ENCODE peak calls at places on chromosomes 2 and 18, in five cellular contexts. One of them, this sample, is unnamed.

GRCh38 chr2:45191096-45191863 is 182.0 kb upstream of the SIX2 start:
- DNase-seq in tibial artery: no peak
- DNase-seq in RWPE1: no peak
- DNase-seq in mesendoderm: no peak
- DNase-seq in left ventricle myocardium inferior: no peak
- DNase-seq in this sample: no peak

GRCh38 chr2:181393472-181393871 is 63.7 kb upstream of the ITGA4 start:
- DNase-seq in RWPE1: peak
- DNase-seq in left ventricle myocardium inferior: no peak
- DNase-seq in mesendoderm: peak
- DNase-seq in tibial artery: no peak
- DNase-seq in this sample: no peak

GRCh38 chr2:54239427-54239826 is 16.6 kb downstream of the TSPYL6 start:
- DNase-seq in RWPE1: no peak
- DNase-seq in mesendoderm: no peak
- DNase-seq in tibial artery: no peak
- DNase-seq in left ventricle myocardium inferior: no peak
- DNase-seq in this sample: no peak

GRCh38 chr18:70414315-70414714 is 125.5 kb downstream of the SOCS6 start:
- DNase-seq in mesendoderm: no peak
- DNase-seq in RWPE1: no peak
- DNase-seq in left ventricle myocardium inferior: no peak
- DNase-seq in tibial artery: no peak
- DNase-seq in this sample: no peak

GRCh38 chr2:165440367-165440766 is 29.1 kb upstream of the CSRNP3 start:
- DNase-seq in tibial artery: no peak
- DNase-seq in mesendoderm: peak
- DNase-seq in left ventricle myocardium inferior: no peak
- DNase-seq in RWPE1: no peak
- DNase-seq in this sample: no peak

GRCh38 chr2:239660390-239661228 is 259.8 kb upstream of the HDAC4 start:
- DNase-seq in tibial artery: peak
- DNase-seq in RWPE1: peak
- DNase-seq in mesendoderm: no peak
- DNase-seq in left ventricle myocardium inferior: no peak
- DNase-seq in this sample: no peak

GRCh38 chr2:23385748-23386421 is 906 bp downstream of the KLHL29 start:
- DNase-seq in left ventricle myocardium inferior: peak
- DNase-seq in RWPE1: peak
- DNase-seq in tibial artery: peak
- DNase-seq in mesendoderm: peak
- DNase-seq in this sample: no peak

GRCh38 chr18:73136134-73136533 is 268.3 kb upstream of the NETO1 start:
- DNase-seq in mesendoderm: peak
- DNase-seq in tibial artery: no peak
- DNase-seq in left ventricle myocardium inferior: no peak
- DNase-seq in RWPE1: peak
- DNase-seq in this sample: no peak

GRCh38 chr2:23696163-23697045 is 230.5 kb downstream of the ATAD2B start:
- DNase-seq in RWPE1: no peak
- DNase-seq in left ventricle myocardium inferior: no peak
- DNase-seq in mesendoderm: no peak
- DNase-seq in tibial artery: peak
- DNase-seq in this sample: no peak

GRCh38 chr2:237701859-237702370 is 74.5 kb downstream of the LRRFIP1 start:
- DNase-seq in tibial artery: no peak
- DNase-seq in RWPE1: no peak
- DNase-seq in mesendoderm: no peak
- DNase-seq in left ventricle myocardium inferior: no peak
- DNase-seq in this sample: no peak
- H3K27ac ChIP-seq in tibial artery: peak
- H3K27ac ChIP-seq in RWPE1: peak
- H3K27ac ChIP-seq in mesendoderm: peak
- H3K27ac ChIP-seq in left ventricle myocardium inferior: peak
- H3K27ac ChIP-seq in this sample: peak

GRCh38 chr2:85400023-85400422 is 10.1 kb downstream of the CAPG start:
- DNase-seq in RWPE1: no peak
- DNase-seq in mesendoderm: no peak
- DNase-seq in left ventricle myocardium inferior: no peak
- DNase-seq in tibial artery: peak
- DNase-seq in this sample: no peak
- H3K27ac ChIP-seq in RWPE1: no peak
- H3K27ac ChIP-seq in mesendoderm: no peak
- H3K27ac ChIP-seq in left ventricle myocardium inferior: no peak
- H3K27ac ChIP-seq in tibial artery: no peak
- H3K27ac ChIP-seq in this sample: no peak

GRCh38 chr2:40164736-40165502 is 287.0 kb downstream of the SLC8A1 start:
- DNase-seq in RWPE1: no peak
- DNase-seq in tibial artery: no peak
- DNase-seq in left ventricle myocardium inferior: no peak
- DNase-seq in mesendoderm: no peak
- DNase-seq in this sample: no peak
- H3K27ac ChIP-seq in RWPE1: no peak
- H3K27ac ChIP-seq in tibial artery: peak
- H3K27ac ChIP-seq in left ventricle myocardium inferior: peak
- H3K27ac ChIP-seq in mesendoderm: no peak
- H3K27ac ChIP-seq in this sample: peak

GRCh38 chr2:215917953-215918620 is 95.3 kb downstream of the MREG start:
- DNase-seq in mesendoderm: peak
- DNase-seq in RWPE1: no peak
- DNase-seq in left ventricle myocardium inferior: no peak
- DNase-seq in tibial artery: no peak
- DNase-seq in this sample: no peak
- H3K27ac ChIP-seq in mesendoderm: peak
- H3K27ac ChIP-seq in RWPE1: no peak
- H3K27ac ChIP-seq in left ventricle myocardium inferior: peak
- H3K27ac ChIP-seq in tibial artery: peak
- H3K27ac ChIP-seq in this sample: peak

GRCh38 chr2:17387591-17387990 is 130.6 kb downstream of the RAD51AP2 start:
- DNase-seq in tibial artery: no peak
- DNase-seq in mesendoderm: no peak
- DNase-seq in left ventricle myocardium inferior: no peak
- DNase-seq in RWPE1: no peak
- DNase-seq in this sample: no peak

GRCh38 chr2:17386771-17387170 is 131.5 kb downstream of the RAD51AP2 start:
- DNase-seq in left ventricle myocardium inferior: no peak
- DNase-seq in tibial artery: no peak
- DNase-seq in RWPE1: no peak
- DNase-seq in mesendoderm: no peak
- DNase-seq in this sample: no peak

GRCh38 chr2:17388790-17389189 is 129.4 kb downstream of the RAD51AP2 start:
- DNase-seq in left ventricle myocardium inferior: no peak
- DNase-seq in mesendoderm: no peak
- DNase-seq in RWPE1: no peak
- DNase-seq in tibial artery: no peak
- DNase-seq in this sample: no peak
- H3K27ac ChIP-seq in left ventricle myocardium inferior: no peak
- H3K27ac ChIP-seq in mesendoderm: no peak
- H3K27ac ChIP-seq in RWPE1: no peak
- H3K27ac ChIP-seq in tibial artery: no peak
- H3K27ac ChIP-seq in this sample: no peak

DNA sequence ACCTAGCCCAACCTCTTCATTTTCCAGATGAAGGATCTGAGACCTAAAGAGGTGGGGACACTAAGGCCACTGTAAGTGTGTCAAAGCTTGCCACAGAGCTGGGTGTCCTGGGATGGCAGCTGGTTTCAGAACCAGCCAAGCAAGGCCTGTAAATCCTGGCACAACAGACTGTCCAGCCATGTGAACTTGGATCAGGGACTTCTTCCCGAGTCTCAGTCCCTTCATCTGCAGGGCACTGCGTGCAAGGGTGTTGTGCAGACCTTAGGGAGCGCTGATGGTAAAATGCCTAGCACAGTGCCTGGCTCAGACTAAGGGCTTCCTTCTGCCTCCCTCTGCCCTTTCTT is 124.8 kb downstream of the INHBB start:
- DNase-seq in RWPE1: no peak
- DNase-seq in mesendoderm: no peak
- DNase-seq in tibial artery: peak
- DNase-seq in left ventricle myocardium inferior: no peak
- DNase-seq in this sample: no peak
- H3K27ac ChIP-seq in RWPE1: peak
- H3K27ac ChIP-seq in mesendoderm: no peak
- H3K27ac ChIP-seq in tibial artery: peak
- H3K27ac ChIP-seq in left ventricle myocardium inferior: peak
- H3K27ac ChIP-seq in this sample: peak